ENCODE peak calls at places on chromosomes 5 and 9, in six cellular contexts. One of them, this sample, is unnamed. For H3K27me3 and H3K4me1, the result is how much of the 10 kb centered on the place peaks cover.

GRCh38 chr9:12923472-12924009 is 148.7 kb downstream of the LURAP1L start:
- DNase-seq in aorta: no peak
- DNase-seq in fibroblast of lung: peak
- DNase-seq in heart right ventricle: peak
- DNase-seq in right cardiac atrium: peak
- DNase-seq in stomach: no peak
- DNase-seq in this sample: no peak

GRCh38 chr5:158135682-158136176 is 276.8 kb upstream of the CLINT1 start:
- DNase-seq in aorta: no peak
- DNase-seq in fibroblast of lung: no peak
- DNase-seq in heart right ventricle: no peak
- DNase-seq in right cardiac atrium: peak
- DNase-seq in stomach: no peak
- DNase-seq in this sample: peak

GRCh38 chr5:94693845-94694370 is 75.4 kb downstream of the SLF1 start:
- DNase-seq in aorta: no peak
- DNase-seq in fibroblast of lung: no peak
- DNase-seq in heart right ventricle: no peak
- DNase-seq in right cardiac atrium: no peak
- DNase-seq in stomach: no peak
- DNase-seq in this sample: no peak

GRCh38 chr5:9529041-9529480 is 16.8 kb downstream of the SEMA5A start:
- DNase-seq in aorta: no peak
- DNase-seq in fibroblast of lung: no peak
- DNase-seq in heart right ventricle: no peak
- DNase-seq in right cardiac atrium: peak
- DNase-seq in stomach: no peak
- DNase-seq in this sample: no peak

GRCh38 chr5:66960373-66961137 is 236.0 kb downstream of the CD180 start:
- DNase-seq in aorta: no peak
- DNase-seq in fibroblast of lung: peak
- DNase-seq in heart right ventricle: no peak
- DNase-seq in right cardiac atrium: no peak
- DNase-seq in stomach: peak
- DNase-seq in this sample: no peak

GRCh38 chr5:159749146-159749545 is 167.1 kb upstream of the ADRA1B start:
- DNase-seq in aorta: no peak
- DNase-seq in fibroblast of lung: peak
- DNase-seq in heart right ventricle: no peak
- DNase-seq in right cardiac atrium: no peak
- DNase-seq in stomach: no peak
- DNase-seq in this sample: no peak

GRCh38 chr9:119905706-119906105 is 536.5 kb upstream of the BRINP1 start:
- DNase-seq in aorta: no peak
- DNase-seq in fibroblast of lung: peak
- DNase-seq in heart right ventricle: no peak
- DNase-seq in right cardiac atrium: no peak
- DNase-seq in stomach: no peak
- DNase-seq in this sample: no peak

GRCh38 chr5:126248611-126249010 is 174.6 kb upstream of the GRAMD2B start:
- DNase-seq in aorta: no peak
- DNase-seq in fibroblast of lung: peak
- DNase-seq in heart right ventricle: no peak
- DNase-seq in right cardiac atrium: no peak
- DNase-seq in stomach: no peak
- DNase-seq in this sample: no peak

GRCh38 chr9:20980713-20981481 is 50.5 kb downstream of the HACD4 start:
- DNase-seq in aorta: no peak
- DNase-seq in fibroblast of lung: peak
- DNase-seq in heart right ventricle: no peak
- DNase-seq in right cardiac atrium: no peak
- DNase-seq in stomach: no peak
- DNase-seq in this sample: no peak

GRCh38 chr9:79080536-79080935 is 491.2 kb upstream of the TLE4 start:
- DNase-seq in aorta: no peak
- DNase-seq in fibroblast of lung: peak
- DNase-seq in heart right ventricle: no peak
- DNase-seq in right cardiac atrium: no peak
- DNase-seq in stomach: no peak
- DNase-seq in this sample: no peak

DNA sequence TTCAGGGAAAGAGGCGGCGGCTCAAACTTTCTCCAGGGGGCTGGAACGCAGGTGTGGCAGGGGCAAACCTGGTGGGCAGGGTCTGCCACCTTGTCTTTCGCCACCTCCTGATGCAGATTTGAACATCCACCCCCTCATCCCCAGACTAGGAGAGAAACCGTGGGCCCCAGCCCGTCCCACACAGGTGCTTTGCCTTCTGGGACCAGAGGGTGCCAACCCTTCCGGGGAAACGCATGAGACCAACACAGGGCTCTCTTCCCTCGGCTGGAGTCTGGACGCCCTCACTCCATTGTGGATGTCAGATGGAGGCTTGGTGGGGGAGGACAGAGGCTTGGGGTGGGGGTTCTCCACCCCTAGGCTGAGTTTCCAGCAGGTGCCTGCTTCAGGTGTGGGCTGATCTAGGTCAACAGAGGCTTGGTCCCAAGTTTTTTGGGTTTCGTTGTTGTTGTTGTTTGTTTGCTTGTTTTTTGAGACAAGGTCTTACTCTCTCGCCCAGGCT is 9.6 kb downstream of the C9orf50 start:
- DNase-seq in aorta: no peak
- DNase-seq in fibroblast of lung: no peak
- DNase-seq in heart right ventricle: no peak
- DNase-seq in right cardiac atrium: no peak
- DNase-seq in stomach: no peak
- DNase-seq in this sample: no peak
- H3K4me3 ChIP-seq in aorta: no peak
- H3K4me3 ChIP-seq in fibroblast of lung: peak
- H3K4me3 ChIP-seq in heart right ventricle: peak
- H3K4me3 ChIP-seq in right cardiac atrium: no peak
- H3K4me3 ChIP-seq in stomach: peak
- H3K4me3 ChIP-seq in this sample: peak

GRCh38 chr5:169085656-169086055 is 215.3 kb downstream of the SLIT3 start:
- DNase-seq in aorta: no peak
- DNase-seq in fibroblast of lung: peak
- DNase-seq in heart right ventricle: no peak
- DNase-seq in right cardiac atrium: no peak
- DNase-seq in stomach: no peak
- DNase-seq in this sample: no peak
- H3K27me3 ChIP-seq in aorta: under half
- H3K27me3 ChIP-seq in fibroblast of lung: under half
- H3K27me3 ChIP-seq in heart right ventricle: under half
- H3K27me3 ChIP-seq in right cardiac atrium: under half
- H3K27me3 ChIP-seq in stomach: under half
- H3K27me3 ChIP-seq in this sample: under half

GRCh38 chr9:109953300-109953699 is 173.3 kb downstream of the PALM2AKAP2 start:
- DNase-seq in aorta: no peak
- DNase-seq in fibroblast of lung: no peak
- DNase-seq in heart right ventricle: no peak
- DNase-seq in right cardiac atrium: no peak
- DNase-seq in stomach: no peak
- DNase-seq in this sample: no peak
- H3K4me1 ChIP-seq in aorta: under half
- H3K4me1 ChIP-seq in fibroblast of lung: under half
- H3K4me1 ChIP-seq in heart right ventricle: under half
- H3K4me1 ChIP-seq in right cardiac atrium: under half
- H3K4me1 ChIP-seq in stomach: under half
- H3K4me1 ChIP-seq in this sample: under half

DNA sequence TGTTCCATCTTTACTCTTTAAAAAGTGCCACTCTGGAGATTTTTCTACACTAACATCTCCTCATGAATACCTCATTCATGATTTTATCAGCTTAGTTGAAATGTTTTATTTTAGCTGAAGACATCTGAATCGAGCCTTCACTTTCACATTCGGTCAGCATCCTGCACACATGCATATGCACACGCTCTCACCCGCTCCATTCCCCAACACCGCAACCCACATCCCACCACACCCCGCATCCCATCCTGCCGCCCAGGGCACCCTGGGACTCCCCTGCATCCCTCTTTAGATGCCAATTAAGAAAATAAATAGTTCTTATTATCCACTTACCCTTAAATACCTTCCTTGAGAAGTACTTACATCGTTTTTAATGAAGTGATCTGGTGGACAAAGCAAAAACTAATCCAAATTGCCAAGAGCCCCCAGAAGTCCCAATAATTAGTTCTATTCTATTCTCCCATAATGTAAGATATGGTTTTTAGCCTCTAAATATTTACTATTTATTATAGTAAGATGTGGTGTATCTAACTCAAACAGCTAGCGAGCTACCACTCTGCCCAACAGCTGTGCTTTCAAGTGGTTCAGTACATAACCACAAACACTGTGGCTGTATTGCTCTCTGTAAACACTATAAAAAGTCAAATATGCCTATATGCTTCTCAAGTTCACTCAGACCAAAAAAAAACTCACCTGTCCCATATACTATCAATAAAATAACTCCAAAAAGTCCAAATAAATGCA is 38.2 kb downstream of the GZMK start:
- DNase-seq in aorta: no peak
- DNase-seq in fibroblast of lung: no peak
- DNase-seq in heart right ventricle: no peak
- DNase-seq in right cardiac atrium: peak
- DNase-seq in stomach: no peak
- DNase-seq in this sample: no peak
- H3K4me3 ChIP-seq in aorta: no peak
- H3K4me3 ChIP-seq in fibroblast of lung: no peak
- H3K4me3 ChIP-seq in heart right ventricle: no peak
- H3K4me3 ChIP-seq in right cardiac atrium: no peak
- H3K4me3 ChIP-seq in stomach: no peak
- H3K4me3 ChIP-seq in this sample: no peak

DNA sequence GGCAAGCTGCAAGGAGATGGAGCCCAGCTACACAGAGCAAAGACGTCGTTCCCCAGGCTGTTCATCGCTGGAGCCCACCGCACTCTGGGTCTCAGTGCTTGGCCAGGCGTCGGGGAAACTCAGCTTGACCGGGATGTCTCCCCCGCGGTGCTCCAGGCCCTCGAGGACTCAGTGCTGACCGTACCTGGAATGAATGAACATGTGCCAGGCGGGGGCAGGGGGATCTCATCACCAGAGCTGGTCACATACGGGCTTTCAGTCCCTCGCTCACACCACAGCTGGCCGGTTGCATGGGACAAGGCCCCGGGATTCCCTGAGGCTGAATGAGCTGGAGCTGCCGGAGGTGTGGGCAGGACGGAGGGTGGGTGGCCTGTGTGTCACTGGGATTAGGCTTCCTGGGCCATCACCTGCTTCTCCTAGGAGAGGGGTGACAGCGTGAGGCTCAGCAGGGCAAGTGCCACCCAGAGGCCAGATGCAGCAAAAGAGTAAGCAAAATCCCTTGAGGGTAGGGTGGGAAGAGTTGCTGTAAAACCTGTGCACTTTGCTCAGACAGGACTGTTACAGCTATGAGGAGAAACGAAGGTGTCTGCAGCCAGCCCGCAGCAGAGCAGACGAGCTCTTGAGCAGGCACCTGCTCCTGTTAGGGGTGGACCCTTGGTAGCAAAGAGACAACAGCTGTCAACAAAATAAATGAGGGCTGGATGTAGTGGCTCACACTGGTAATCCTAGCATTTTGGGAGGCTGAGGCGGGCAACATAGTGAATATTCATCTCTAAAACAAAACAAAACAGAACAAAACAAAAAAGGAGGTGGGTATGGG is 70.7 kb upstream of the RAPGEF1 start:
- DNase-seq in aorta: peak
- DNase-seq in fibroblast of lung: no peak
- DNase-seq in heart right ventricle: no peak
- DNase-seq in right cardiac atrium: no peak
- DNase-seq in stomach: no peak
- DNase-seq in this sample: no peak
- H3K27me3 ChIP-seq in aorta: under half
- H3K27me3 ChIP-seq in fibroblast of lung: under half
- H3K27me3 ChIP-seq in heart right ventricle: half or more
- H3K27me3 ChIP-seq in right cardiac atrium: under half
- H3K27me3 ChIP-seq in stomach: half or more
- H3K27me3 ChIP-seq in this sample: under half

GRCh38 chr9:129142115-129142514 is 30.9 kb downstream of the PTPA start:
- DNase-seq in aorta: no peak
- DNase-seq in fibroblast of lung: no peak
- DNase-seq in heart right ventricle: no peak
- DNase-seq in right cardiac atrium: peak
- DNase-seq in stomach: no peak
- DNase-seq in this sample: no peak

GRCh38 chr9:129139993-129140396 is 28.8 kb downstream of the PTPA start:
- DNase-seq in aorta: peak
- DNase-seq in fibroblast of lung: peak
- DNase-seq in heart right ventricle: peak
- DNase-seq in right cardiac atrium: peak
- DNase-seq in stomach: peak
- DNase-seq in this sample: peak

GRCh38 chr9:129139233-129139992 is 28.2 kb downstream of the PTPA start:
- DNase-seq in aorta: no peak
- DNase-seq in fibroblast of lung: peak
- DNase-seq in heart right ventricle: peak
- DNase-seq in right cardiac atrium: peak
- DNase-seq in stomach: peak
- DNase-seq in this sample: peak

GRCh38 chr9:129141066-129142041 is 30.1 kb downstream of the PTPA start:
- DNase-seq in aorta: no peak
- DNase-seq in fibroblast of lung: peak
- DNase-seq in heart right ventricle: peak
- DNase-seq in right cardiac atrium: peak
- DNase-seq in stomach: peak
- DNase-seq in this sample: no peak

GRCh38 chr9:129140397-129141065 is 29.3 kb downstream of the PTPA start:
- DNase-seq in aorta: no peak
- DNase-seq in fibroblast of lung: peak
- DNase-seq in heart right ventricle: peak
- DNase-seq in right cardiac atrium: peak
- DNase-seq in stomach: peak
- DNase-seq in this sample: peak
- H3K4me1 ChIP-seq in aorta: under half
- H3K4me1 ChIP-seq in fibroblast of lung: half or more
- H3K4me1 ChIP-seq in heart right ventricle: half or more
- H3K4me1 ChIP-seq in right cardiac atrium: under half
- H3K4me1 ChIP-seq in stomach: half or more
- H3K4me1 ChIP-seq in this sample: under half

GRCh38 chr5:1643651-1644392 is 120.1 kb upstream of the LPCAT1 start:
- DNase-seq in aorta: peak
- DNase-seq in fibroblast of lung: no peak
- DNase-seq in heart right ventricle: no peak
- DNase-seq in right cardiac atrium: no peak
- DNase-seq in stomach: no peak
- DNase-seq in this sample: no peak
- H3K4me3 ChIP-seq in aorta: no peak
- H3K4me3 ChIP-seq in fibroblast of lung: no peak
- H3K4me3 ChIP-seq in heart right ventricle: no peak
- H3K4me3 ChIP-seq in right cardiac atrium: no peak
- H3K4me3 ChIP-seq in stomach: no peak
- H3K4me3 ChIP-seq in this sample: no peak

DNA sequence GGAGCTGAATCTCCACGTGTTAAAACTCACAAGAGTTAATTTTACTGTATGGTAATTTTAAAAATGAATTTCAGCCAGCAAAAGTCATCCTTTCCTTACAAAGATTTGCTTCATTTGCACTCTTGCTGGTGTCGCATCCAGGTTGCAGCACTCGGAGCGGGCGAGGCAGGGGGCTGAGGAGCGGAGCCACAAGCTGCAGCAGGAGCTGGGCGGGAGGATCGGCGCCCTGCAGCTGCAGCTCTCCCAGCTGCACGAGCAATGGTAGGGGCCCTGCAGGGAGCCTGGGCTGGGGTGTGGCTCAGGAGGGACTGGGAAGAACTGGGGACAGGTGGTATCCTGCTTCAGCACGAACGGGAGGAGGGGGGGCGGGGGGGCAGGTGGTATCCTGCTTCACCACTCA is 27.1 kb downstream of the HNRNPH1 start:
- DNase-seq in aorta: no peak
- DNase-seq in fibroblast of lung: no peak
- DNase-seq in heart right ventricle: no peak
- DNase-seq in right cardiac atrium: no peak
- DNase-seq in stomach: no peak
- DNase-seq in this sample: no peak
- H3K27me3 ChIP-seq in aorta: under half
- H3K27me3 ChIP-seq in fibroblast of lung: under half
- H3K27me3 ChIP-seq in heart right ventricle: under half
- H3K27me3 ChIP-seq in right cardiac atrium: under half
- H3K27me3 ChIP-seq in stomach: under half
- H3K27me3 ChIP-seq in this sample: under half

This sample was measured in HAP-1.